ENCODE peak calls at places on chromosomes 6 and 20, in seven cellular contexts. N, Z, M, A, H, Y and G are unnamed samples.

GRCh38 chr6:118844915-118845314 is 49.0 kb upstream of the ASF1A start:
- DNase-seq in Y (no peak), M (no peak), N (no peak), Z (no peak), A (no peak), H (no peak), G (no peak)

GRCh38 chr20:11271319-11271718 is 597.5 kb upstream of the JAG1 start:
- DNase-seq in A (no peak), M (no peak), Z (no peak), H (no peak), Y (no peak), N (no peak), G (no peak)

GRCh38 chr6:9186148-9186547 is 750.8 kb upstream of the SLC35B3 start:
- DNase-seq in H (no peak), N (no peak), A (no peak), M (no peak), Z (no peak), Y (no peak), G (no peak)

GRCh38 chr6:133353061-133353460 is 111.9 kb downstream of the EYA4 start:
- DNase-seq in H (no peak), N (no peak), M (no peak), Z (no peak), Y (no peak), A (no peak), G (no peak)

GRCh38 chr20:44959082-44959895 is 908 bp downstream of the TOMM34 start:
- DNase-seq in Y (no peak), H (peak; percentile 22), A (no peak), N (peak; percentile 58), M (no peak), Z (peak; percentile 34), G (no peak)

GRCh38 chr6:97524846-97525245 is 241.8 kb upstream of the MMS22L start:
- DNase-seq in M (no peak), H (no peak), A (no peak), Z (no peak), N (no peak), Y (no peak), G (no peak)

GRCh38 chr20:37990571-37991151 is 42.6 kb downstream of the TTI1 start:
- DNase-seq in N (peak; percentile 79), H (peak; percentile 70), Y (no peak), M (no peak), A (peak; percentile 56), Z (peak; percentile 55), G (peak; percentile 73)

GRCh38 chr6:18343741-18344140 is 43.4 kb upstream of the RNF144B start:
- DNase-seq in Y (no peak), M (no peak), Z (no peak), N (peak; percentile 32), H (no peak), A (no peak), G (no peak)

GRCh38 chr6:140571139-140571538 is 1196.7 kb upstream of the CITED2 start:
- DNase-seq in H (no peak), N (peak; percentile 91), M (no peak), Z (no peak), A (no peak), Y (no peak), G (no peak)

GRCh38 chr6:107816818-107817217 is 7.3 kb downstream of the SCML4 start:
- DNase-seq in A (peak; percentile 51), Y (no peak), H (peak; percentile 89), Z (no peak), M (no peak), N (no peak), G (no peak)

GRCh38 chr20:61760321-61761112 is 305.2 kb downstream of the TAF4 start:
- DNase-seq in Y (no peak), Z (no peak), N (no peak), H (no peak), M (no peak), A (no peak), G (no peak)

GRCh38 chr20:15643713-15644112 is 929.5 kb downstream of the KIF16B start:
- DNase-seq in N (no peak), Y (no peak), H (no peak), M (no peak), Z (no peak), A (no peak), G (no peak)

GRCh38 chr6:151442359-151442758 is 9.6 kb downstream of the RMND1 start:
- DNase-seq in N (no peak), A (no peak), H (no peak), Y (no peak), Z (no peak), M (no peak), G (no peak)

GRCh38 chr6:72783667-72784066 is 161.8 kb downstream of the KCNQ5 start:
- DNase-seq in H (no peak), Z (no peak), A (no peak), N (peak; percentile 65), M (no peak), Y (no peak), G (no peak)

GRCh38 chr6:44921787-44922186 is 406.3 kb upstream of the RUNX2 start:
- DNase-seq in N (no peak), H (peak; percentile 78), Y (no peak), A (peak; percentile 58), M (no peak), Z (no peak), G (peak; percentile 40)

GRCh38 chr20:35663813-35664543 is 722 bp downstream of the CPNE1 start:
- DNase-seq in Y (no peak), H (peak; percentile 61), Z (peak; percentile 47), N (peak; percentile 6), A (peak; percentile 55), M (peak; percentile 6), G (peak; percentile 36)

GRCh38 chr20:35270021-35270902 is 7.7 kb downstream of the MMP24OS start:
- DNase-seq in Y (no peak), A (no peak), H (no peak), N (no peak), M (no peak), Z (no peak), G (no peak)

GRCh38 chr6:166904101-166904746 is 52.1 kb downstream of the RNASET2 start:
- DNase-seq in Z (no peak), H (no peak), A (no peak), M (no peak), Y (no peak), N (no peak), G (no peak)

GRCh38 chr6:13268914-13269532 is 59.3 kb downstream of the TBC1D7 start:
- DNase-seq in M (no peak), A (no peak), H (peak; percentile 44), Y (no peak), N (peak; percentile 87), Z (no peak), G (no peak)

GRCh38 chr20:43188861-43189613 is 669 bp downstream of the PTPRT start:
- DNase-seq in M (no peak), N (no peak), Z (no peak), H (no peak), A (no peak), Y (no peak), G (no peak)

GRCh38 chr6:47733879-47734558 is 35.6 kb downstream of the ADGRF4 start:
- DNase-seq in N (peak; percentile 16), A (no peak), Y (no peak), H (peak; percentile 19), M (peak; percentile 26), Z (no peak), G (no peak)

DNA sequence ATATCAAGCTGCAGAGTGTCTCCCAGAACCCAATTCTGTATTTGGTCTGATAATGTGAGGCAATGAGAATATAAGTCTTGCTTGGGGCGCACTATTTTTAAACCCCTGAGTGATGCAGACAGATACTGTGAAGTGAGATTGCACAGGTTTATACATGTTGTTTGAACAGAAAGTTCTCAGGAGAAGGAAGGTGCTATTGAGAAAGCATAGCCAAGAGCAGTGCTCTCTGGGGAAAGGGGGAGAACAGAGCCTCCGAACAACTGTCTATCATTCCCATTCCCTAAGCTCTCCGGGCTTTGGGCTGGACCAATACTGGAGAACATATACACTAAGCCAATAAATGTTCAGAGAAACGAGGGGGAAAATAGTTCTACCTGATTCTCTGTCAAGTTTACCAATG is 75.8 kb downstream of the PERP start:
- DNase-seq in A (no peak), N (no peak), Y (no peak), Z (no peak), M (no peak), H (no peak), G (no peak)
- H3K4me3 ChIP-seq in A (no peak overlapping the region), N (no peak overlapping the region), Y (no peak overlapping the region), Z (no peak overlapping the region), M (no peak overlapping the region), H (no peak overlapping the region), G (no peak overlapping the region)

DNA sequence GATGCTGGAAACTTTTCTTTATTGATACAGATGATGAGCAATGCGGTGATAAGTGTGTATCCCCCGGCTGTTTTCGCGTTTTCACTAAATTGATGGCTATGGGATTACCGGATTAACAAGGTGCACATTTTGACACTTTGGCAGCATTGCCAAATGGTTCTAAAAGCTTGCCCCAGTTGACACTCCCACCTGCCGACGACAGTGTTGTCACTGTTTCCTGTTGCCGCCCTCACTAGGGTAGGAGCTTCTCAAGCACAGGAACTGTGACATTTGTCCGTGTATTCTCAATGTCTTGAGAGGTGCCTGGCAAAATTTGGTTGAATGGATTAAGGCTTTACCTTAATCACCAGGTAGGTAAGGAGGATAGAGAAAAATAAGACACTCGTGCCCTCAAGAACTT is 9.8 kb upstream of the MAPK13 start:
- DNase-seq in A (no peak), Z (peak; percentile 21), M (no peak), Y (no peak), H (peak; percentile 27), N (no peak), G (peak; percentile 47)
- H3K4me3 ChIP-seq in A (no peak overlapping the region), Z (no peak overlapping the region), M (no peak overlapping the region), Y (no peak overlapping the region), H (no peak overlapping the region), N (no peak overlapping the region), G (no peak overlapping the region)

DNA sequence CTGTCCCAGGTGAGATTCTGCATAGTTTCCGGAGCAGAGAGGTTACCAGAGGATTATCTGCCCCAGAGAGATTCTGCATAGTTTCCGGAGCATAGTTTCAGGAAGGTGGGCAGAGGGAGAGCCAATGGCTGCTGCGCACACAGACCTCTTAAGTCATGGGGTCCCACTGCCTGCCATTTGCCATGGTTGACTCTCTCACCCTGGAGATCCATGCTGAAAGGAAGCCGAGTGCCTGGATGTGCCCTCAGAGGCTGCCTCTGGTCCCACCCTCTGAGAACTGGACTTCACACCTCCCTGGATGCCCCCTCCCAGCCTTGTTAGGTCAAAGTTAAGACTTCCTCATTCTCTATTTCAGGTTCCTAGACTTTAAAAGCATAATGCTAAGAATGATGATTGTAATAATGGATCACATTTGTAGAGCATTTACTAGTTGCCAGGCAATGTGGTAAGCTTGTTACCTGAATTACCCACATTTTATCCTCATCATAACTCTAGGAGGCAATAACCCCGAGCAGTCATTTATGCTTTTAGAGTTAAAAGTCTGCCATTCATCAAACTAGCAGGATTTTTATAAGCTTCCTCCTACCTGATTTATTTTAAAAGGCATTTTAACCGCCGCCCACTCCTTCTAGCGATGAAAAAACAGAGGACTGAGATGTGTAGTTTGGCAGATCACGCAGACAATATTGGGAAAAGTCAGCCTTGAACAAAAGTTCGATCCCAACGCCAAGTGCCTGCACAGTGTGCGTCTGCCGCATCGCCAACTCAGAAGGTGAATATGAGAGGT is 11.9 kb downstream of the SERPINB9 start:
- DNase-seq in A (no peak), M (no peak), H (no peak), Y (no peak), N (no peak), Z (no peak), G (no peak)
- H3K4me3 ChIP-seq in A (no peak overlapping the region), M (no peak overlapping the region), H (no peak overlapping the region), Y (no peak overlapping the region), N (no peak overlapping the region), Z (no peak overlapping the region), G (no peak overlapping the region)

DNA sequence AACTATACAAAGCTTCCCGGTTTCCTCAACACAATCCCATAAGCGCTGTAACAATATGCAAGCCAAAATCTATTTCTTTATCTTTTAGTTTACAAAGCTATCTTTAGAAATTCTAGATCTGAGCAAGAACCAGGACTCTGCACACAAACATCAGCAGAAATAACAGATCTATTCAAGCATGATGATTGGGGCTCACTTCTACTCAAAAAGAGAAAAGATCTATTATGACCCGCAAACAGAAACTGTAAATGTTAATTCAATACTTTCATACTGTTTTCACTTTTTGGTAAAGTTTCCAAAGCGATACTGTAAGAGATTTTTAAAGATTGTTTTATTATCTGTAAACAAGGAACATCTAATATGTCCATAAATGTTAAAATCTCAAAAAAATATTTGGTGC is 86.6 kb downstream of the SESN1 start:
- DNase-seq in Z (no peak), H (no peak), A (no peak), M (no peak), N (no peak), Y (no peak), G (no peak)
- H3K4me3 ChIP-seq in Z (no peak overlapping the region), H (peak overlapping the region; percentile 94), A (no peak overlapping the region), M (peak overlapping the region; percentile 82), N (peak overlapping the region; percentile 79), Y (peak overlapping the region; percentile 97), G (no peak overlapping the region)